ENCODE peak calls at places on chromosome 1, in seven cellular contexts. W is lower leg skin, U is fibroblast of mammary gland, B is fibroblast of the aortic adventitia, R is heart left ventricle, F is pancreas, A is IMR-90. J is an unnamed sample.

GRCh38 chr1:34101151-34101550 is 63.9 kb downstream of the CSMD2 start:
- DNase-seq in B (peak; percentile 91), U (peak; percentile 68), F (no peak), R (no peak), W (no peak), A (peak; percentile 31), J (peak; percentile 17)

GRCh38 chr1:29675481-29676263 is 439.4 kb downstream of the PTPRU start:
- DNase-seq in U (no peak), A (no peak), F (no peak), R (no peak), W (no peak), B (no peak), J (no peak)

GRCh38 chr1:62493656-62494055 is 56.8 kb downstream of the USP1 start:
- DNase-seq in F (no peak), W (no peak), U (peak; percentile 49), R (no peak), B (peak; percentile 3), A (peak; percentile 45), J (peak; percentile 42)

GRCh38 chr1:165235777-165236285 is 120.7 kb downstream of the LMX1A start:
- DNase-seq in F (peak; percentile 67), R (no peak), B (no peak), A (no peak), U (no peak), W (no peak), J (no peak)

GRCh38 chr1:218850367-218850766 is 323.3 kb upstream of the LYPLAL1 start:
- DNase-seq in U (peak; percentile 6), A (peak; percentile 69), R (no peak), F (no peak), W (no peak), B (peak; percentile 22), J (peak; percentile 42)

GRCh38 chr1:231202125-231202633 is 38.8 kb upstream of the GNPAT start:
- DNase-seq in W (no peak), F (no peak), A (no peak), B (no peak), U (no peak), R (no peak), J (no peak)

GRCh38 chr1:234230414-234230862 is 142.8 kb upstream of the COA6 start:
- DNase-seq in B (no peak), F (no peak), A (no peak), R (no peak), W (no peak), U (no peak), J (no peak)

GRCh38 chr1:159924791-159925712 is at the start of gene TAGLN2:
- DNase-seq in F (peak; percentile 95), B (peak; percentile 90), U (peak; percentile 89), R (peak; percentile 94), A (peak; percentile 90), W (peak; percentile 90), J (peak; percentile 95)

GRCh38 chr1:84366786-84367185 is 31.5 kb upstream of the DNASE2B start:
- DNase-seq in W (no peak), A (peak; percentile 64), U (peak; percentile 87), R (no peak), F (no peak), B (peak; percentile 90), J (peak; percentile 90)

GRCh38 chr1:61496501-61496900 is 228.4 kb downstream of the TM2D1 start:
- DNase-seq in A (no peak), U (no peak), F (no peak), R (no peak), W (no peak), B (peak; percentile 94), J (peak; percentile 83)

GRCh38 chr1:172661107-172661506 is 2.2 kb downstream of the FASLG start:
- DNase-seq in R (no peak), W (no peak), B (no peak), F (no peak), U (no peak), A (no peak), J (no peak)

GRCh38 chr1:215113776-215114153 is 31.2 kb downstream of the KCNK2 start:
- DNase-seq in A (no peak), U (peak; percentile 74), W (no peak), F (no peak), B (no peak), R (no peak), J (no peak)

GRCh38 chr1:102834688-102835320 is 273.5 kb downstream of the COL11A1 start:
- DNase-seq in F (no peak), R (no peak), A (peak; percentile 68), B (peak; percentile 2), W (no peak), U (peak; percentile 12), J (peak; percentile 49)

GRCh38 chr1:20368866-20369545 is 78.3 kb downstream of the VWA5B1 start:
- DNase-seq in F (no peak), U (no peak), A (no peak), R (no peak), B (no peak), W (no peak), J (no peak)

GRCh38 chr1:20365421-20366075 is 74.9 kb downstream of the VWA5B1 start:
- DNase-seq in A (no peak), W (no peak), U (no peak), R (no peak), B (no peak), F (no peak), J (no peak)

GRCh38 chr1:20366076-20366765 is 75.5 kb downstream of the VWA5B1 start:
- DNase-seq in F (no peak), U (peak; percentile 41), A (peak; percentile 20), W (no peak), R (peak; percentile 50), B (no peak), J (no peak)

GRCh38 chr1:20367626-20368025 is 77.0 kb downstream of the VWA5B1 start:
- DNase-seq in A (no peak), W (no peak), R (no peak), B (no peak), U (no peak), F (no peak), J (no peak)

GRCh38 chr1:20366766-20367602 is 76.3 kb downstream of the VWA5B1 start:
- DNase-seq in F (peak; percentile 69), B (peak; percentile 57), U (peak; percentile 60), W (no peak), A (peak; percentile 45), R (peak; percentile 32), J (peak; percentile 57)
- H3K4me3 ChIP-seq in F (peak overlapping the region; percentile 15), B (peak overlapping the region; percentile 43), U (peak overlapping the region; percentile 12), W (no peak overlapping the region), A (peak overlapping the region; percentile 24), R (peak overlapping the region; percentile 51), J (peak overlapping the region; percentile 8)

GRCh38 chr1:50735443-50735842 is 224.6 kb downstream of the FAF1 start:
- DNase-seq in A (peak; percentile 33), R (no peak), U (peak; percentile 44), B (peak; percentile 57), F (no peak), W (no peak), J (peak; percentile 58)
- TF ChIP-seq CTCF in A (peak; percentile 60), R (peak; percentile 24), U (peak; percentile 55), B (peak; percentile 50), F (no peak), W (no peak), J (peak; percentile 47)

DNA sequence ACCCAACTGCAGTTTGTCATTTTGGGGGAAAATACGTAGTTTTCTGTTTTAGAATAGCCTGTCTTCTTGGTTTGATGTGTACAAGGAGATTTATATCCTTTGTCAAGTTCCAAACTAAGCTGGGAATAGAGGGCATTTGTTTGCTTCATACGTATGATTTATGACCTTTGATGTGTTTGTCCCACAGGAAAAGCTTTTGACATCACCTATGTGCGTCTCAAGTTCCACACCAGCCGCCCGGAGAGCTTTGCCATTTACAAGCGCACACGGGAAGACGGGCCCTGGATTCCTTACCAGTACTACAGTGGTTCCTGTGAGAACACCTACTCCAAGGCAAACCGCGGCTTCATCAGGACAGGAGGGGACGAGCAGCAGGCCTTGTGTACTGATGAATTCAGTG is 79.9 kb downstream of the LAMC1 start:
- DNase-seq in F (no peak), R (no peak), U (no peak), W (no peak), A (no peak), B (no peak), J (no peak)
- H3K4me3 ChIP-seq in F (no peak overlapping the region), R (no peak overlapping the region), U (no peak overlapping the region), W (no peak overlapping the region), A (no peak overlapping the region), B (no peak overlapping the region), J (no peak overlapping the region)

GRCh38 chr1:205229399-205229861 is 1.7 kb downstream of the TMCC2 start:
- DNase-seq in W (no peak), A (peak; percentile 57), B (peak; percentile 59), U (peak; percentile 43), F (no peak), R (peak; percentile 48), J (peak; percentile 25)
- TF ChIP-seq CTCF in W (no peak), A (peak; percentile 27), B (peak; percentile 30), U (peak; percentile 24), F (no peak), R (peak; percentile 8), J (peak; percentile 7)

GRCh38 chr1:111141803-111142202 is 1.8 kb downstream of the CEPT1 start:
- DNase-seq in W (no peak), A (no peak), U (no peak), F (no peak), B (no peak), R (no peak), J (no peak)
- H3K4me3 ChIP-seq in W (no peak overlapping the region), A (no peak overlapping the region), U (no peak overlapping the region), F (no peak overlapping the region), B (peak overlapping the region; percentile 97), R (peak overlapping the region; percentile 86), J (no peak overlapping the region)

DNA sequence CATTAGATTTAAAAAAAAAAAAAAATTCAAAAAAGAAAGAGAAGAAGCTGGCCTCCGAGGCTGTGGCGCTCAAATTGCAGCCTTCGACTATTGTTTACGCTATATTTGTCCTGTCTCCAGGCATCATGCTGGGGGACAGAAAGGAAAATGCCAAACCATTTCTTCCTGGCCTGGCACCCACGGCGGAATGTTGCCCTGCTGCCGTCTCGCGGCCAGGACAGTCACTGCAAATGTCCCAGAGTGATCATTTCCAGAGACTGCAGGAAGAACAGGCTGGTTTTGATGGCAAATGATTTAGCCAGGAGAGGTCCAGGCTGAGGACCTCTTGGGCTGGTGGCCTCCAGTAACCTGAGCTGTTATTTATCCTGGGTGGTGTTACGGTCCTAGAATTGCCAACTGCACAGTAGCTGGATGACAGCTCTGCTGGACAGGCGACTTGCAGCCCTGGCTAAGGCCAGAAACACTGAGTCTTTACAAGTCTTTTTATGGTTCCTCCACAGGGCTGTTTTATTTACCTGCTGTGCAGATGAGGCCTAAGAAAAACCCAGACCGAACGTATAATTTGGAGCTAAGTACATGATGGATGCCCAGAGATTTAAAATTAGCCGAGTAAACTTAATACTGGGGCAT is 30.2 kb upstream of the LRRC38 start:
- DNase-seq in A (no peak), R (peak; percentile 64), B (no peak), W (peak; percentile 36), U (peak; percentile 6), F (peak; percentile 63), J (peak; percentile 23)
- TF ChIP-seq CTCF in A (no peak), R (peak; percentile 70), B (peak; percentile 10), W (no peak), U (peak; percentile 38), F (no peak), J (peak; percentile 48)